ENCODE peak calls at places on chromosome 22, in seven cellular contexts. X is fibroblast of lung; F is RWPE1; D is right lobe of liver; C is CD8-positive, alpha-beta T cell; V is dorsolateral prefrontal cortex; Q is tibial artery. M is an unnamed sample.

GRCh38 chr22:32474635-32475427 is at the start of gene FBXO7:
- DNase-seq in X (no peak), D (peak; percentile 93), F (peak; percentile 72), Q (peak; percentile 95), V (peak; percentile 87), C (peak; percentile 78), M (peak; percentile 79)

GRCh38 chr22:40325315-40325714 is 21.0 kb upstream of the ADSL start:
- DNase-seq in F (no peak), D (no peak), Q (no peak), X (no peak), C (peak; percentile 40), V (no peak), M (no peak)

GRCh38 chr22:42933783-42934144 is 76.7 kb upstream of the ARFGAP3 start:
- DNase-seq in C (no peak), X (peak; percentile 96), V (no peak), D (no peak), Q (no peak), F (peak; percentile 74), M (peak; percentile 82)

GRCh38 chr22:39631857-39632256 is 61.3 kb downstream of the CACNA1I start:
- DNase-seq in C (no peak), X (no peak), D (no peak), V (no peak), Q (no peak), F (no peak), M (no peak)

GRCh38 chr22:21984793-21985192 is 2.2 kb upstream of the TOP3B start:
- DNase-seq in C (no peak), D (no peak), Q (no peak), F (no peak), X (peak; percentile 16), V (no peak), M (no peak)

GRCh38 chr22:32698926-32699619 is 102.4 kb upstream of the TIMP3 start:
- DNase-seq in F (no peak), X (no peak), V (no peak), C (no peak), D (no peak), Q (peak; percentile 83), M (no peak)

GRCh38 chr22:42976534-42976933 is 38.4 kb downstream of the PACSIN2 start:
- DNase-seq in X (no peak), Q (no peak), F (no peak), D (no peak), V (no peak), C (no peak), M (no peak)

GRCh38 chr22:17873116-17873515 is 98.8 kb upstream of the BID start:
- DNase-seq in C (no peak), D (no peak), Q (no peak), V (no peak), F (no peak), X (no peak), M (no peak)

GRCh38 chr22:24977370-24978230 is 25.1 kb downstream of the KIAA1671 start:
- DNase-seq in D (peak; percentile 73), C (no peak), X (peak; percentile 17), V (no peak), F (no peak), Q (peak; percentile 73), M (no peak)

GRCh38 chr22:23376256-23376655 is 195.9 kb downstream of the BCR start:
- DNase-seq in X (no peak), F (no peak), Q (no peak), C (no peak), V (no peak), D (no peak), M (no peak)

GRCh38 chr22:43228330-43228729 is 41.4 kb upstream of the TTLL12 start:
- DNase-seq in Q (no peak), F (peak; percentile 11), C (no peak), V (no peak), X (peak; percentile 15), D (no peak), M (no peak)

GRCh38 chr22:42773161-42773560 is 52.5 kb upstream of the A4GALT start:
- DNase-seq in F (no peak), C (no peak), V (no peak), D (no peak), X (no peak), Q (no peak), M (no peak)

GRCh38 chr22:22171357-22172218 is 73.0 kb upstream of the VPREB1 start:
- DNase-seq in Q (no peak), C (no peak), V (no peak), X (no peak), F (peak; percentile 2), D (no peak), M (no peak)

DNA sequence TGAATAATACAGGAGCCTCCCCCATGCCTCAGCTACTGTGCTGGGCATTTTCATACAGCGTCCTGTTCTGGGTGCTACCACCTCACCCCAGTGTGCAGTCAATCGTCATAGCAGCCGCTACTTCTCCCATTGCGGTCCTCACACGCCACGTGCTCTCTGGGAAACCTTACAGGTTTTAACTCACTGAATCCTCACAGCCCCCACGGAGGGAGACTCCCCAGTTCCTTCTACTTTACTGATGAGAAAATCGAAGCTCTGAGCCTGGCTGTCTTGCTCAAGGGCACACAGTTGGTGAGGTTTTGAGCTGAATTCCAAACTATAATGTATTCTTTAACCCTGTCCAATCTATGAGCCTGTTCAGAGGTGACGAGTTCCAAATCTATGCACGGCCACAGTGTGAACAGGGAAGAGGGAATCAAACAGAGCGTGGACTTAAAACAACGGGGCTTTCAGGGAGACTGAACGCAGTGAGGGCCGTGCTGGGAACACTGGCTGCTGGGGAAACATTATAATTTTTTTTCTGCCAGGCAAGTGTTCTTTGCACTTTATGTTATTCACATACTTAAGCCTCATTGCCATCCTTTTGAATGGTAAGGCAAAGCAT is 421.5 kb downstream of the BRD1 start:
- DNase-seq in D (no peak), V (no peak), F (no peak), Q (no peak), C (no peak), X (no peak), M (no peak)
- H3K27ac ChIP-seq in D (no peak overlapping the region), V (no peak overlapping the region), F (no peak overlapping the region), Q (no peak overlapping the region), C (no peak overlapping the region), X (no peak overlapping the region), M (no peak overlapping the region)

DNA sequence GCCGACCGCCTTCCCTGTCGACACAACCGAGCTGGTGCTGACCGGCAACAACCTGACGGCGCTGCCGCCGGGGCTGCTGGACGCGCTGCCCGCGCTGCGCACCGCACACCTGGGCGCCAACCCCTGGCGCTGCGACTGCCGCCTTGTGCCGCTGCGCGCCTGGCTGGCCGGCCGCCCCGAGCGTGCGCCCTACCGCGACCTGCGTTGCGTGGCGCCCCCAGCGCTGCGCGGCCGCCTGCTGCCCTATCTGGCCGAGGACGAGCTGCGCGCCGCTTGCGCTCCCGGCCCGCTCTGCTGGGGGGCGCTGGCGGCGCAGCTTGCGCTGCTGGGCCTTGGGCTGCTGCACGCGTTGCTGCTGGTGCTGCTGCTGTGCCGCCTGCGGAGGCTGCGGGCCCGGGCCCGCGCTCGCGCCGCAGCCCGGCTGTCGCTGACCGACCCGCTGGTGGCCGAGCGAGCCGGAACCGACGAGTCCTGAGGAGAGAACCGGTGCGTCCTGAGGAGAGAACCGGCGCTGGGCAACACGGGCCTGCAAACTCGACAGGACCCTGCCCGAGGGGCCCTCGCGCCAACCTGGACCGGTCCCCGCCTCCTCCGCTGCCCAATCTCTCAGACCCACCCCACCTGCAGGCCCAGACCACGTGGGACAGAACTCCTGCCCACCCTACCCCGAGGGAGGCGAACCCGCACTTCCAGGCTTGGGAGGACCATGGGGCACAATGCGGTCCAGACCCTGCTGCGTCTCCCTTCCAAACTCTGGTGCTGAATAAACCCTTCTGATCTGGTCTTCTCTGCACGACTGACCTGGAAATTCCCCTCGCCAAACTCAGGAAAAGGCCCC is 870 bp downstream of the GP1BB start:
- DNase-seq in V (no peak), X (no peak), C (no peak), D (no peak), Q (no peak), F (no peak), M (no peak)
- TF ChIP-seq CTCF in V (no peak), X (no peak), C (peak; percentile 24), D (no peak), Q (no peak), F (peak; percentile 47), M (no peak)

DNA sequence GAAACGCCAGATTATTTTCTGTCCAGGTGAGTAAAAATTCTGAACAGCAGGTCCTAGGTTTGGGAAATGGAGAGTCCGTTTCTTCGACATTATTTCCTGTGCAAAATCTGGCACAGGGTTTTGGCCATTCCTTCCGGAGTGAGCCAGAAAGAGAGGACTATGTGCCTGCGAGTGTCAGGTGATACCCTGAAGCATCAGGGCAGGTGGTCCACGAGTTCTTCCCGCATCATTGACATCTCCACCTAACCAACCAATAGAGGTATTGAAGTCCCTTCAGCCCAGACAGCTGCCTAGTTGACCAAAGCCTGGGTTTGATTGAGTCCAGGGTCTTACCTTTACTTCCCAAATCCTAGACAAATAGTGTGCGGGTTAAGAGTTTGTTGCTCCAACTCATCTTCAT is 808 bp downstream of the SNAP29 start:
- DNase-seq in C (no peak), F (no peak), X (no peak), V (no peak), Q (no peak), D (no peak), M (no peak)
- H3K27ac ChIP-seq in C (peak overlapping the region; percentile 72), F (peak overlapping the region; percentile 84), X (peak overlapping the region; percentile 81), V (peak overlapping the region; percentile 89), Q (peak overlapping the region; percentile 79), D (no peak overlapping the region), M (no peak overlapping the region)

GRCh38 chr22:27801616-27802388 is at the start of gene MN1:
- DNase-seq in D (peak; percentile 78), Q (peak; percentile 85), C (peak; percentile 41), F (peak; percentile 57), X (peak; percentile 42), V (no peak), M (no peak)
- TF ChIP-seq CTCF in D (no peak), Q (no peak), C (no peak), F (no peak), X (no peak), V (no peak), M (no peak)

DNA sequence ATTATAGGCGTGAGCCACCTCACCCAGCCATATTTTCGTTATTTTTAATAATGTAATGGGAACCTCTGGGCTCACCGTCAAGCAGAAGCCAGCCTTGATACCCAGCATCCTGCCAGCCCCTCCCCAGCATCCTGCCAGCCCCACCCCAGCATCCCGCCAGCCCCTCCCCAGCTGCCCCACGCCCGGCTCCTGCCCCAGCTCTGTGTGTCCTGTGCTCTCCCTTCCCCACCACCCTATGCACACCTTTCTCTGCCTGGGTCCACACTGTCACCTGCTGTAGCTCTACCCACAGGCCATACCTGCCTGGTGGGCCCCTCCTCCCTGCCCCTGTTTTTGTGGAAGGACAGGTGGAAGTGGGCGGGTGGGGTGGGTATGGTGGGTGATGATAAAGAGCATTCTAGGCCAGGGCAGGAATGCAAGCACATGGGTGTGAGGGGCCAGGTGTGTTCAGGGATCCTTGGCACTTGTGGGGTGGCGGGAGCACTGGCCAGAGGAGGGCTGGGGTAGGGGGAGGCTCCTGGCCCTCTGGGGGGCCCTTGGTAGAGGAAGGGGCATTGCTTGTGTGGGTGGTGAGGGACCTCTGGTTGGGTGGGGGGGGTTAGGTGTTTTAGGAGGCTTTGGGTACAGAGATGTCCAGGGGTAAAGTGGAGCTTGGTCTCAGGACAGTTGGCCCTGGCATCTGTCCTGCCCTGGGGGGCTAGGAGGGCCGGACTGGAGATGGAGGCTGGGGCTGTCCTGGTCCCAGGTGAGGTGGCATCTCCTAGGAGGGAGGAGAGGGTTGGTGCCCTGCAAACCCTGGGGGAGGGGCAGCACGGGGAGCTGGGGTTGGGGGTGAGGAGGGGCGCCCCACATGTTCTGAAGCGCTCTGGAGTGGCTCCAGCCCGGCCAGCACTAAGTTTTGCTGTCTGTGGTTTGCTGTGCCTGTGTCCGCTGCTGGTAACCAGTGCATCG is 25.9 kb upstream of the GRAMD4 start:
- DNase-seq in C (no peak), D (no peak), X (no peak), Q (no peak), F (no peak), V (no peak), M (no peak)
- H3K27ac ChIP-seq in C (no peak overlapping the region), D (no peak overlapping the region), X (no peak overlapping the region), Q (no peak overlapping the region), F (no peak overlapping the region), V (peak overlapping the region; percentile 53), M (no peak overlapping the region)